ENCODE peak calls at places on chromosomes 3 and 15, in four cellular contexts. I, J, M and E are unnamed samples.

GRCh38 chr3:183825380-183826161 is at the start of gene MAP6D1:
- DNase-seq in J (peak), I (no peak), M (peak), E (no peak)

GRCh38 chr15:98856540-98856907 is 151.1 kb downstream of the PGPEP1L start:
- DNase-seq in J (no peak), M (no peak), I (peak), E (no peak)

GRCh38 chr15:80777137-80777536 is 2.0 kb upstream of the CEMIP start:
- DNase-seq in I (peak), J (peak), M (peak), E (no peak)

GRCh38 chr3:25235471-25235870 is 192.6 kb upstream of the RARB start:
- DNase-seq in I (no peak), M (no peak), J (no peak), E (no peak)

GRCh38 chr3:73365756-73366397 is 258.9 kb downstream of the PDZRN3 start:
- DNase-seq in I (peak), M (peak), J (peak), E (peak)

GRCh38 chr3:192275741-192276355 is 451.5 kb downstream of the FGF12 start:
- DNase-seq in M (no peak), I (peak), J (no peak), E (no peak)

GRCh38 chr3:106176734-106177133 is 307.9 kb upstream of the CBLB start:
- DNase-seq in J (no peak), M (no peak), I (no peak), E (no peak)

GRCh38 chr3:23320586-23321570 is 117.8 kb downstream of the UBE2E2 start:
- DNase-seq in J (no peak), M (no peak), I (no peak), E (no peak)

GRCh38 chr3:112633191-112633590 is 7.8 kb downstream of the CCDC80 start:
- DNase-seq in I (no peak), J (no peak), M (no peak), E (no peak)

GRCh38 chr3:196202516-196202970 is 8.7 kb downstream of the ZDHHC19 start:
- DNase-seq in J (peak), I (no peak), M (no peak), E (peak)

GRCh38 chr15:20344601-20345400 is 196.8 kb downstream of the GOLGA6L6 start:
- DNase-seq in J (no peak), M (no peak), I (no peak), E (peak)

GRCh38 chr15:60370804-60371700 is 26.7 kb downstream of the ANXA2 start:
- DNase-seq in I (peak), M (peak), J (peak), E (peak)

GRCh38 chr15:58590236-58590635 is 158.4 kb downstream of the LIPC start:
- DNase-seq in M (no peak), I (no peak), J (no peak), E (no peak)

GRCh38 chr3:111774622-111775021 is 84.4 kb upstream of the PHLDB2 start:
- DNase-seq in M (no peak), J (no peak), I (no peak), E (no peak)

GRCh38 chr15:34851751-34852150 is 56.4 kb upstream of the ACTC1 start:
- DNase-seq in J (no peak), I (no peak), M (no peak), E (no peak)
- H3K4me3 ChIP-seq in J (no peak), I (no peak), M (no peak), E (no peak)

GRCh38 chr3:15768421-15769255 is 29.1 kb downstream of the ANKRD28 start:
- DNase-seq in M (no peak), J (peak), I (peak), E (no peak)
- H3K4me3 ChIP-seq in M (no peak), J (no peak), I (no peak), E (no peak)

GRCh38 chr3:1506090-1506489 is 413.3 kb downstream of the CNTN6 start:
- DNase-seq in M (no peak), J (no peak), I (no peak), E (no peak)

GRCh38 chr3:1499694-1500093 is 406.9 kb downstream of the CNTN6 start:
- DNase-seq in M (no peak), J (no peak), I (no peak), E (no peak)

DNA sequence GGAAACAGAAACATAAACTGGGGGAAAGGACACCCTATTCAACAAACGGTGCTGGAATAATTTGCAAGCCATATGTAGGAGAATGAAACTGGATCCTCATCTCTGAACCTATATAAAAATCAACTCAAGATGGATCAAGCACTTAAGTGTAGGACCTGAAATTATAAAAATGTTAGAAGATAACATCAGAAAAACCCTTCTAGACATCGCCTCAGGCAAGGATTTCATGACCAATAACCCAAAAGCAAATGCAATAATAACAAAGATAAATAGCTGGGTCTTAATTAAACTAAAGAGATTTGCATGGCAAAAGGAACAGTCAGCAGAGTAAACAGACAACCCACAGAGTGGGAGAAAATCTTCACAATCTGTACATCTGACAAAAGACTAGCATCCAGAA is 408.6 kb downstream of the CNTN6 start:
- DNase-seq in I (no peak), J (no peak), M (no peak), E (no peak)
- H3K4me3 ChIP-seq in I (no peak), J (no peak), M (no peak), E (no peak)

GRCh38 chr3:11580645-11581044 is 63.1 kb downstream of the VGLL4 start:
- DNase-seq in M (no peak), I (no peak), J (no peak), E (no peak)

GRCh38 chr3:11582123-11582968 is 61.4 kb downstream of the VGLL4 start:
- DNase-seq in I (peak), M (peak), J (peak), E (no peak)

GRCh38 chr3:11583226-11583625 is 60.5 kb downstream of the VGLL4 start:
- DNase-seq in J (no peak), I (no peak), M (no peak), E (no peak)

GRCh38 chr3:11583638-11584046 is 60.1 kb downstream of the VGLL4 start:
- DNase-seq in I (no peak), J (no peak), M (peak), E (no peak)

DNA sequence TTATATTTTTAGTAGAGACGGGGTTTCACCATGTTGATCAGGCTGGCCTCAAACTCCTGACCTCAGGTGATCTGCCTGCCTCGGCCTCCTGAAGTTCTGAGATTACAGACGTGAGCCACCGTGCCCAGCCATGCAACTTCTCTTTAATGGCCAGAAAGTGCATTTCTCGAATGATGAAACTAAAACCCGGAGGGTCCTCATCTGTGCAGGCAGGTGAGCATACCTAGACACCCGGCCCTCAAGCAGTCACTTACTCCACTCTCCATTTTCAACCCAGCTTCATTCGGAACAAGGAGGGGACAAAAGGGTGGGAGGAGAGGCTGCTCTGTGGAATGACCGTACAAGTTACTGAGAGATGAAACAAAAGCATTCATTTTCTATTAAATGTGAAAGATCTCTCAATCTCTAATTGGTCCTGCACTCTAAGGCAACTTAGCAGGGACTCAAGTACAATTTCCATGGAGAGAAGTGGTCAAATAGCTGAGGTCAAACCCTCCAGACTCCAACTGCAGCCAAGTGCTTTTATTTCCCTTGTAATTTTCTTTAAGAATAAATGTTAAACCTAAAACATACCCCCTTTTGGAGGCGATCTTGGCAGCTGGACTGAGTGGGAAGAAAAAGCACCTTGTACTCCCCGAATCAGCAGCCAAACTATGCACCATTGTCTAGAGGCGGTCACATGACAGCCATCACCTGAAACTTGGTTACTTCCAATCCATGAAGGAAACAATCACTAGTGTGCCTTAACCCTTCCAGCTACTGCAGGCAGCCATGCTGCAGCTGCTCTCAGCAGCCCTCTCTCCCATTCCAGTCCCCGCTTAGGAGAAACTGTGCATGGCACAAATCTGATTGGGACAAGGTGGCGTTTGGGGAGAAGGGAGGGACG is 62.2 kb downstream of the VGLL4 start:
- DNase-seq in M (peak), J (no peak), I (no peak), E (no peak)
- H3K4me3 ChIP-seq in M (peak), J (peak), I (peak), E (peak)

DNA sequence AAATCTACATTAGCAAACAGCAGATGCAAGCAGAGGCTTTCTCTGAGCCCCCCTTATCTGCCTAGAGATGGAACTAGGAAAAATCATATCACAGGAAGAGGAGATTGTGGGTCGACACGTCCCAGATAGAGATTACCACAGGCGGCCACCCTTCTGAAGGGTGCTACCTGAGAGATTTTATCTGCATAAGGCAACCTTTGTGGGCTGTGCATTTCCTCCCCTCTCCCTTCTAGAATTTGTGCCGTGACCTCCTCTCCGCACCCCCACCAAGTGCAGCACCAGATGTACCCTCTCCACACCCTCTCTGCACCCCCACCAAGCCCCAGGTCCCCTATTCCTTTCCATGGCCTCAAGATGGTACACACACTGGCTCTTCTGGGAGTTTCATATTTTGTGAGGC is 27.4 kb downstream of the METTL6 start:
- DNase-seq in I (no peak), J (no peak), M (no peak), E (no peak)
- H3K4me3 ChIP-seq in I (no peak), J (no peak), M (no peak), E (no peak)

DNA sequence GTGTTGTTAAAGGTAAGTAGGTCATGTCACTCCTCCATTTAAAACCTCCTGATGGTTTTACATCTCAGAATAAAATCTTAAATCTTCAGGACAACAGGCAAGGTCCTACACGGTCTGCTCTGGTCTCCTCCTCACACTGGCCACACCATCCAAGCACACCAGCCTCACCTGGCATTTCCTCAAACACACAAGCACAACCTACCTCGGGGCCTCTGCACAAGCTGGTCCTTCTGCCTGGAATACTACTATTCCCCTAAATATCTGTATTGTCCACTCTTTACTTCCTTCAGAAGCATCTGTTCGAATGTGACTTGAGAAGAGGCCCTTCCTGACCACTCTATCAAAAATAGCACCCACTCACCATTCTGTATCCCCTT is 1.8 kb downstream of the GORASP1 start:
- DNase-seq in I (no peak), M (no peak), J (no peak), E (no peak)
- H3K4me3 ChIP-seq in I (no peak), M (no peak), J (peak), E (peak)

DNA sequence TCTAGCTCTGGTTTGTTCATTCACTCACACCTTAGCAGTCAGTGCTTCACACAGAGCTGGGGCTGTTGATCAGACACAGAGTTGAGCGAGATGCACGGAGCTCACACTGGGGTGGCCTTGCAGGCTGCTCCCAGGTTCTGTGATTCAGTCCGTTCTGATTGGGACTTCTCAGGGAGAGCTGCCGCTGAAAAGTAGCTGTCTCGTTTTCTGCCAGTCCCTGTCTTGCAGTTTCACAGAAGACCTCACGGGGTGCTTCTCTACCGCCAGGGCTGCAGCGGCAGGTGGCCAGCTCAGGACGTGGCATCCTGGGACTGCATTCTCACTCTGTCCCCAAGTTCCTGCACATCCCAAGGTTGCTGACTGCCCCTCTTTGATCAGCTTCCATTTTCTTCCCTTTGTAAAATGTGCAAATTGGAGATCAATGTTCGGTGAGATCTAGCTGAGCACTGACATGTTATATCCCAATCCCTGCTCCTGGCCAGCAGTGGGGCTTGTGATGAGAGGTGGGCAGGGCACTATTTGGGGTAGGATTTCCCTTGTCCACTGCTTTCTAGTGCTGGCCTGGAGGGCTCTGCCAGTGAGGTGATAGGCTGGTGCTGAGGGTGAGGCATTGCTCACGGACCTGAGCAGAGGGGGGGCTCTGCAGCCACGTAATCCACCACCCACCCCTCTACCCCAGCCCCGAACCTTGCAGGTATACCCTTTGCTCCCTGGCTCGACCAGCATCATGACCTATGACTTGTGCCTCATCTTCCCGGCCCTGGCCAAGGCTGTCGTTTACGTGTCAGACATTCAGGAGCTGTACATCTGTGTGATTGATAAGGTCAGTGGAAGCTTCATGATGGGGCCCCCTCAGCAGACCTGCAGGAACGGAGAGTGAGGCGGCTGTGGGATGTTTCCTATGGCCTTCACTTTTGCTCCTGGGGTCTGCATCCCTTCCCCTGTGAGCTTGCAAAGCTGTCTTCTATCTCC is 5.3 kb upstream of the TXNRD3 start:
- DNase-seq in J (no peak), I (no peak), M (no peak), E (no peak)
- H3K4me3 ChIP-seq in J (no peak), I (no peak), M (no peak), E (no peak)

DNA sequence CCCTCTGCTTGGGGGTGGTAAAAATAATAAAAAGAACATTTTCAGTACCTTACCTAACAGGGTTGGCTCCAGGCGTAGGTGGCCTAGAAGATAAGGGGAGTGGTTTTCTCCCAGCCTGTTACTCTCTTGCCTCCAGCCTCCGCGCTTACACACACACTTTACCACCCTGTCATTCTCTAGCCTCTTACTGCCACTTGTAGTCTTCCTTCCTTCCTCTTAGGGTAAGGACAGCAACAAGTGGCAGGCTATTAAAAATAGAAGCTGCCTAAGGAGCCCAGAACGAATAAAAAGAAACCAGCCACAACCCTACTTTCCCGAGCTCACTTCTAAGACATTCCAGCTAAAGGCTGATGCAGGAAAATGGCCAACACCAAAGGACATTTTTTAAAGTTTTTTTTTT is 9.6 kb upstream of the LIPH start:
- DNase-seq in J (no peak), M (no peak), I (no peak), E (no peak)
- H3K4me3 ChIP-seq in J (no peak), M (no peak), I (no peak), E (no peak)

DNA sequence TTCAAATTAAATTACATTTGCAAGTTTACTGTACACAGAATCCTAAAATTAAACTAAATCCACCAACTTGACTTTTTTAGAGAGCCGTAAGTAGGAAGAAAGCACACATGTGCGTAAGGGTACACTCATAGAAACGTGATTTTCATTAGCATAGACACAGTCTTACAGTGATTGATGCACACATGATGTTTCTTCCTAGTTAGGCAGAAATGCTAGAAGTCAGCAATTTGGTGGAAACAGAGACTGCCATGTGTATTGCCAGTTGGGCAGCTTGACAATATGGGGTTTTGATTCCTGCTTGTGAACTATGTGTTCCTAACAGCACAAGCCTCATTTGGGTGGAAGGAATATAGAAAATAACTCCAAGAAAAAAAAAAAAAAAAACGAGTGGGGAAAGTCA is 878.5 kb downstream of the ROBO1 start:
- DNase-seq in J (no peak), I (no peak), M (no peak), E (no peak)
- H3K4me3 ChIP-seq in J (no peak), I (no peak), M (no peak), E (no peak)

DNA sequence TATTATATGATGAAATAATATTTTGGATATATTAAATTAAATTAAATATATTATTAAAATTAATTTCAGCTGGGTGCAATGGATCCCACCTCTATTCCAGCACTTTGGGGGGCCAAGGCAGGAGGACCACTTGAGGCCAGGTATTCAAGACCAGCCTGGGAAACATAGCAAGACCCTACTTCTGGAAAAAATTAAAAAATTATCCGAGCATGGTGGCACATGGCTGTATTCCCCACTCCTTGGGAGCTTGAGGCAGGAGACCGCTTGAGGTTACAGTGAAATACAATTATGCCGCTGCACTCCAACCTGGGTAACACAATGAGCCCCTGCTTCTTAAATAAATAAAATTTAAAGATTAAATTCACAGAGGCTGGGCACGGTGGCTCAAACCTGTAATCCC is 61.4 kb downstream of the SH3BP5 start:
- DNase-seq in I (no peak), M (no peak), J (no peak), E (no peak)
- H3K4me3 ChIP-seq in I (no peak), M (no peak), J (no peak), E (no peak)